ENCODE peak calls at places on chromosome 18, in eight cellular contexts. I is gastrocnemius medialis, C is cardiac muscle cell, V is adipocyte, A is mucosa of descending colon, E is retinal pigment epithelial cell, W is AG10803, J is lower leg skin. Z is an unnamed sample.

GRCh38 chr18:77749189-77749588 is 499.5 kb downstream of the GALR1 start:
- DNase-seq in I (no peak), C (peak), V (no peak), A (no peak), E (no peak), W (no peak), J (no peak), Z (no peak)

GRCh38 chr18:36207326-36207725 is 20.0 kb downstream of the MOCOS start:
- DNase-seq in I (no peak), C (no peak), V (no peak), A (no peak), E (no peak), W (no peak), J (no peak), Z (no peak)

GRCh38 chr18:77203851-77204250 is 45.8 kb upstream of the GALR1 start:
- DNase-seq in I (no peak), C (no peak), V (no peak), A (no peak), E (no peak), W (no peak), J (no peak), Z (no peak)

GRCh38 chr18:3269241-3269640 is 7.3 kb downstream of the MYL12B start:
- DNase-seq in I (no peak), C (no peak), V (no peak), A (no peak), E (no peak), W (peak), J (no peak), Z (no peak)

GRCh38 chr18:24278591-24278990 is 119.0 kb downstream of the OSBPL1A start:
- DNase-seq in I (no peak), C (no peak), V (no peak), A (no peak), E (no peak), W (no peak), J (no peak), Z (no peak)

GRCh38 chr18:963276-963675 is 58.6 kb downstream of the ADCYAP1 start:
- DNase-seq in I (no peak), C (peak), V (no peak), A (no peak), E (no peak), W (no peak), J (no peak), Z (no peak)

GRCh38 chr18:23231340-23232021 is 96.2 kb downstream of the CABLES1 start:
- DNase-seq in I (peak), C (no peak), V (peak), A (peak), E (no peak), W (peak), J (peak), Z (peak)

GRCh38 chr18:77065221-77065981 is 67.2 kb downstream of the MBP start:
- DNase-seq in I (peak), C (no peak), V (peak), A (no peak), E (peak), W (peak), J (no peak), Z (peak)

GRCh38 chr18:3528251-3528650 is 78.3 kb downstream of the TGIF1 start:
- DNase-seq in I (no peak), C (no peak), V (no peak), A (no peak), E (no peak), W (no peak), J (no peak), Z (no peak)

GRCh38 chr18:4063545-4063944 is 391.6 kb downstream of the DLGAP1 start:
- DNase-seq in I (no peak), C (no peak), V (no peak), A (no peak), E (no peak), W (no peak), J (no peak), Z (no peak)

GRCh38 chr18:66495844-66496243 is 108.0 kb downstream of the CDH19 start:
- DNase-seq in I (peak), C (peak), V (no peak), A (peak), E (peak), W (no peak), J (no peak), Z (peak)

GRCh38 chr18:46104128-46104911 is at the start of gene HAUS1:
- DNase-seq in I (peak), C (peak), V (peak), A (peak), E (peak), W (peak), J (peak), Z (peak)

GRCh38 chr18:60331890-60332289 is 40.7 kb downstream of the MC4R start:
- DNase-seq in I (no peak), C (no peak), V (no peak), A (peak), E (no peak), W (no peak), J (no peak), Z (peak)

GRCh38 chr18:21115519-21116411 is 4.2 kb upstream of the ROCK1 start:
- DNase-seq in I (no peak), C (peak), V (peak), A (no peak), E (no peak), W (peak), J (no peak), Z (peak)

GRCh38 chr18:48408111-48408726 is 964 bp downstream of the ZBTB7C start:
- DNase-seq in I (no peak), C (peak), V (peak), A (no peak), E (no peak), W (no peak), J (peak), Z (no peak)

GRCh38 chr18:21391074-21391673 is 149.1 kb downstream of the GREB1L start:
- DNase-seq in I (no peak), C (no peak), V (peak), A (no peak), E (peak), W (peak), J (no peak), Z (peak)

GRCh38 chr18:21682276-21683051 is 22.1 kb downstream of the ABHD3 start:
- DNase-seq in I (no peak), C (no peak), V (peak), A (peak), E (no peak), W (peak), J (no peak), Z (no peak)

GRCh38 chr18:10029711-10030110 is 115.9 kb downstream of the VAPA start:
- DNase-seq in I (no peak), C (no peak), V (no peak), A (no peak), E (no peak), W (no peak), J (no peak), Z (no peak)

GRCh38 chr18:10035306-10035991 is 121.6 kb downstream of the VAPA start:
- DNase-seq in I (no peak), C (no peak), V (peak), A (no peak), E (no peak), W (peak), J (no peak), Z (no peak)

GRCh38 chr18:10032331-10032979 is 118.6 kb downstream of the VAPA start:
- DNase-seq in I (no peak), C (peak), V (no peak), A (no peak), E (no peak), W (no peak), J (no peak), Z (no peak)

GRCh38 chr18:10030816-10031541 is 117.2 kb downstream of the VAPA start:
- DNase-seq in I (no peak), C (no peak), V (no peak), A (no peak), E (no peak), W (no peak), J (no peak), Z (no peak)

DNA sequence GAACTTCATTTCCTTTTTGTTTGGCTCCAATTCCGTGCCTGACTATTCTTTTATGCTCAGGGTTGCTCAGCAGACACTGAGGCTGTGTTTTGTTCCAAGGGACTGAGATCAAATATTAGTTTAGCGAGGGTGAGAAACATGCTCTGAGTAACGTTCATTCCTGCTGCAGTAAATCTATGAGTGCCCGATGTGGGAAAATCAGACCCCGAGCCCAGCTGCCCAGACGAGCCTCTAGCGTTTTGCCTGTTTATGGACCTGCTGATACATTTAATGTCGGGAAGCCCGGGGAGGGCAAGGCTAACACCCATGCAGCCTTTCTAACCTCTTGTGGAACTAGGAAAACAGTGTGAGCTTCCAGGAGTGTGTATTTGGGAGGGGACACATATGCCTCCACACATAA is 119.2 kb downstream of the VAPA start:
- DNase-seq in I (no peak), C (no peak), V (no peak), A (no peak), E (no peak), W (no peak), J (no peak), Z (no peak)
- H3K4me3 ChIP-seq in I (no peak), C (no peak), V (no peak), A (no peak), E (no peak), W (no peak), J (no peak), Z (no peak)

GRCh38 chr18:75360941-75361340 is 66.6 kb downstream of the SMIM21 start:
- DNase-seq in I (no peak), C (no peak), V (no peak), A (no peak), E (no peak), W (no peak), J (no peak), Z (no peak)
- H3K4me3 ChIP-seq in I (no peak), C (no peak), V (no peak), A (no peak), E (no peak), W (no peak), J (no peak), Z (no peak)

DNA sequence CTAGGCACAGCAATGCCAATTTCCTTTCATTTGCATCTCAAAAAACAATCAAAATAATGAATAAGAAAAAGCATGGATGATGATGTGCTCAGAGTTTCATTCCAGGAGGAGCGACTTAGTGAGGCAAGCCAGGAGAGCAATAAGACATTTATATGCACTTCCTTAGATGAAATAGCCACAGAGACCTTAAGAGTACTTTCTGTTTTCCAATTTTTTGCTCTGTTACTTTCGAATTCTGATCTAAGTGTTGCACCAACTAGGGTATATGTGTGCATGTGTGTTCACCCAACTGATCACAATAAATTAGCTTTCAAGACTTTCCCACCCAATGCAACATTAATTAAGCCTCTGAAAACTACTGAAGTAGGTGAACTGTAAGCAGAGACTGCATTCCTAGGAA is 709 bp downstream of the RAB27B start:
- DNase-seq in I (no peak), C (no peak), V (no peak), A (no peak), E (no peak), W (no peak), J (no peak), Z (no peak)
- H3K4me3 ChIP-seq in I (no peak), C (peak), V (peak), A (no peak), E (peak), W (peak), J (peak), Z (peak)

GRCh38 chr18:49999128-49999527 is 185.8 kb upstream of the ACAA2 start:
- DNase-seq in I (no peak), C (no peak), V (no peak), A (no peak), E (no peak), W (no peak), J (no peak), Z (no peak)

GRCh38 chr18:49994410-49994809 is 181.1 kb upstream of the ACAA2 start:
- DNase-seq in I (no peak), C (no peak), V (no peak), A (no peak), E (no peak), W (no peak), J (no peak), Z (no peak)

GRCh38 chr18:49993299-49993698 is 180.0 kb upstream of the ACAA2 start:
- DNase-seq in I (no peak), C (no peak), V (no peak), A (no peak), E (no peak), W (no peak), J (no peak), Z (no peak)

GRCh38 chr18:49997468-49998045 is 184.2 kb upstream of the ACAA2 start:
- DNase-seq in I (no peak), C (peak), V (no peak), A (no peak), E (no peak), W (no peak), J (no peak), Z (no peak)
- H3K4me3 ChIP-seq in I (no peak), C (no peak), V (no peak), A (no peak), E (no peak), W (no peak), J (no peak), Z (no peak)

DNA sequence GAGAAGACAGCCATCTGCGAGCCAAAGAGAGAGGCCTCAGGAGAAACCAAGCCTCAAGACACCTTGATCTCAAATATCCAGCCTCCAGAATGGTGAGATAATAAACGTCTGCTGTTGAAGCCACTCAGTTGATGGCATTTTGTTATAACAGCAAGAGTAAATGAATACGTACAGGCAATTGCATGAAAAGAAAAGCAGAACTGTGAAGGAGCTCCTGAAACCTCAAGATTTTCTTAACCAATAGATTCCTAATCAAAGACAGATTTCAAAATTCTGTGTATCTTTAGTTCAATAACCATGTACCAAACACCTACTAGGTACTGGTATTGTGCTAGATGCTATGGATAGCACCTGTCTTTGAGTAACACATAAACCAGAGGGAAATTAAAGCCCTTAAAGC is 139.5 kb downstream of the PIEZO2 start:
- DNase-seq in I (no peak), C (no peak), V (no peak), A (no peak), E (no peak), W (no peak), J (no peak), Z (no peak)
- H3K4me3 ChIP-seq in I (no peak), C (no peak), V (no peak), A (no peak), E (no peak), W (no peak), J (no peak), Z (no peak)

DNA sequence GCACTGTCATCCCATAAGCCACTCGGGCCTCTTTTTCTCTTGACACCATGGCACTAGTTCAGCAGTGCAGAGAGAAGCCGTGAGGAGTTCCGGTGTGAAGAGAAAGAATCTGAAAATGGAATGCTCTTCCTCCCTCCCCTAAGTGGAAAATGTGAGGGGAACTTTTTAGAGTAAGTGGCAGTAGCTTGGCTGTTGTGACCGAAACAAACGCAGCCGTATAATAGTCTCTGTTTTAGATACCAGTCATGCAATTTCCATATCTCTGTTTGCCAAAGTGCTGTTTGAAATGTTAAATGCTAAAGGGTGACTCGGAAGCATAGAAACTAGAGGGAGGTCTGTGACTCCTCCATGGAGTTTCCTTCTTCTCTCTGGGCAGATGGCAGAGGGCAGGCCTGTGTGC is 122.9 kb downstream of the MTCL1 start:
- DNase-seq in I (no peak), C (no peak), V (no peak), A (no peak), E (no peak), W (no peak), J (no peak), Z (no peak)
- H3K4me3 ChIP-seq in I (no peak), C (no peak), V (no peak), A (no peak), E (no peak), W (no peak), J (no peak), Z (no peak)

DNA sequence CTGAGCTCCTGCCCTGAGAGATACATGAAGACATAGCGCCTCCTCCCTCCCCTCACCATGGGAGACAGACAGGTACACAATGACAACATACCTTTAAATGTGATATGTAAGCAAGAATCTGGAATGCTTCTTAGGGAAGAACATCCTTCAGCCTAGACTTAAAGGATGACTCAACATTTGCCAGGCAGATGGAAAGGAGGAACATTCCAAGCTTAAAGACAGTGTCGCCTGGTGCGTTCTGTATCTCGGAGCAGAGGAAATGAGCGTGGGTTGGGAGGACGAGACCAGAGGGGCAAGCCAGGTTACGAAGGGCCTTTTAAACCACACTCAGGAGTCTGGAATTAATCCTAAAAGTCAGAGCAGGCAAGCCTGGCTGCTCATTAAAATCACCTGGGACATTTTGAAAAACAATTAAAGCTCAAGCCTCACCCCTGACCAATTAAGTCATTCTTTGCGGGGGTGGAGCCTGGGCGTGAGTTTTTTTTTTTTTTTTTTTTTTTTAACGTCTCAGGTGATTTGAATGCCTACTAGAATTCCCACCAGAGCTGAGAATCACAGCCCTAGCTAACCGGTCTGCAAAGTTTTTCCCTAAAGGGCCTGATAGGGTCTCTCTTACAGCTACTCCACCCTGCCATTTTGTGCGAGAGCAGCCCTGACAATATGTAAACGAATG is 131.2 kb upstream of the SEC11C start:
- DNase-seq in I (no peak), C (no peak), V (peak), A (no peak), E (no peak), W (peak), J (no peak), Z (no peak)
- H3K4me3 ChIP-seq in I (no peak), C (no peak), V (no peak), A (no peak), E (no peak), W (no peak), J (no peak), Z (no peak)

DNA sequence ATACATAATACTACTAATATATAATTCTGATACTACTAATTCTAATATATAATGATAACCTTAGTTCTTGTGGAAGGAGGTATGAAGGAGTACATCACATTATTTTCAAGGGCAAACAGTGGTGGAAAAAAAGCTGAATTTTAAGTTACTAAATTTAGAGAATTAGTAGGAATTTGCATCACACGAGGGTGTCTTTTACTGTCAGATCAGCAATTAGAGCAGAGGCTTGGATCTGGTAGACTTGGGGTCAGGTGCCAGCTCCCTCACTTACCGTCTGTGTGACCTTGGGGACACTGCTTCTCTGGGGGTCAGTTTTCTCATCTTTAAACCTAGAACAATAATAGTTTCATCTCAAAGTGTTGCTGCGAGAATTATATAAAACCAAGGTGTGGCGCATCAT is 114.1 kb upstream of the NEDD4L start:
- DNase-seq in I (no peak), C (no peak), V (no peak), A (no peak), E (no peak), W (no peak), J (no peak), Z (no peak)
- H3K4me3 ChIP-seq in I (no peak), C (no peak), V (no peak), A (no peak), E (no peak), W (no peak), J (no peak), Z (no peak)

GRCh38 chr18:25786778-25787177 is 303.6 kb downstream of the SS18 start:
- DNase-seq in I (no peak), C (no peak), V (peak), A (no peak), E (peak), W (peak), J (no peak), Z (peak)

DNA sequence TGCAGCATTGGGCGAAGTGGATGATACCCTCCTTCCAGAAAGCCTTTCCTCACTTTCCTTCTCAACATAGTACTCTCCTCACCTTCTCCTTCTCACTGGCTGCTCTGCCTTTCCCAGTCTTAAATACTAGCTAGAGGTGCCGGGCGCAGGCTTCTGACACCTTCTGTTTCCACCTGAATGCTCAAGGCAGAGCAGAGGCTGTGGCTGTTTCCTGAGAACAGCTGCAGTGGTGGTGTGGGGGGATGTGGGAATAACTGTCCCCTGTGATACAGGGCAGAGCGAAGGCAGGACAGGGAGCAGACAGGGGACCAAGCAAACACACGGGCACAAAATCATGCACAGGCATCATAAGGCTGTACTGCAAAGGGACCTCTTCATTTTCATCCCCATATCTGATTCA is 303.1 kb downstream of the SS18 start:
- DNase-seq in I (no peak), C (no peak), V (no peak), A (no peak), E (no peak), W (no peak), J (no peak), Z (no peak)
- H3K4me3 ChIP-seq in I (no peak), C (no peak), V (no peak), A (no peak), E (no peak), W (no peak), J (no peak), Z (no peak)